ENCODE peak calls at places on chromosome 5, in nine cellular contexts. H is hypothalamus; P is activated CD4-positive, alpha-beta T cell treated with anti-CD3 and anti-CD28 coated beads, Interleukin-2, amount 50 U/mL, for 4 hours; J is ELR; U is foreskin keratinocyte; E is lung; S is heart left ventricle; F is Calu3; M is HT1080. C is an unnamed sample.

GRCh38 chr5:14908195-14908594 is 36.6 kb upstream of the ANKH start:
- DNase-seq in M (no peak), P (no peak), J (no peak), E (no peak), F (no peak), U (peak), S (no peak), H (no peak), C (peak)

GRCh38 chr5:98360548-98360947 is 412.9 kb upstream of the RGMB start:
- DNase-seq in F (no peak), S (no peak), H (no peak), J (no peak), P (no peak), E (no peak), U (no peak), M (no peak), C (no peak)

GRCh38 chr5:84436866-84437265 is 52.2 kb upstream of the EDIL3 start:
- DNase-seq in F (no peak), U (peak), S (no peak), M (no peak), P (no peak), E (no peak), J (peak), H (no peak), C (peak)

GRCh38 chr5:74440341-74440740 is 200.2 kb downstream of the ENC1 start:
- DNase-seq in M (no peak), J (no peak), F (no peak), H (no peak), U (no peak), S (no peak), P (no peak), E (no peak), C (no peak)

GRCh38 chr5:165574140-165574539 is 2068.7 kb downstream of the MAT2B start:
- DNase-seq in M (peak), S (no peak), J (no peak), H (no peak), E (no peak), P (no peak), F (no peak), U (no peak), C (no peak)

GRCh38 chr5:181239062-181239663 is 4.5 kb downstream of the RACK1 start:
- DNase-seq in S (no peak), J (no peak), M (no peak), P (no peak), F (no peak), H (no peak), E (no peak), U (no peak), C (no peak)

GRCh38 chr5:151896041-151896691 is 28.5 kb downstream of the GLRA1 start:
- DNase-seq in U (peak), S (no peak), P (no peak), H (no peak), F (peak), E (no peak), J (peak), M (peak), C (peak)

GRCh38 chr5:155017610-155018009 is 4.1 kb downstream of the KIF4B start:
- DNase-seq in H (no peak), U (no peak), E (no peak), M (peak), F (no peak), S (no peak), P (no peak), J (peak), C (no peak)

GRCh38 chr5:133729800-133730199 is 117.5 kb upstream of the FSTL4 start:
- DNase-seq in P (no peak), J (no peak), U (no peak), M (no peak), E (no peak), S (peak), H (no peak), F (no peak), C (no peak)

GRCh38 chr5:7000316-7000715 is 287.1 kb downstream of the TENT4A start:
- DNase-seq in E (no peak), J (no peak), M (no peak), F (no peak), U (no peak), P (no peak), H (no peak), S (no peak), C (no peak)

C was measured in RPMI7951.